ENCODE peak calls at places on chromosomes 12 and 14, in five cellular contexts. V is endodermal cell; R is MV-4-11; N is stimulated activated CD4-positive, alpha-beta T cell treated with anti-CD3 and anti-CD28 coated beads, Interleukin-2, amount 100 ng/mL, for 48 hours; I is adrenal gland. Y is an unnamed sample.

GRCh38 chr14:94391284-94391914 is 3.0 kb upstream of the SERPINA1 start:
- DNase-seq in V (peak), R (no peak), N (no peak), I (no peak), Y (no peak)

GRCh38 chr12:66776974-66777373 is 98.1 kb upstream of the GRIP1 start:
- DNase-seq in V (no peak), R (no peak), N (peak), I (no peak), Y (no peak)

GRCh38 chr12:104057771-104058197 is 6.5 kb upstream of the HCFC2 start:
- DNase-seq in V (peak), R (no peak), N (no peak), I (no peak), Y (no peak)

GRCh38 chr12:79023261-79023660 is 158.7 kb downstream of the SYT1 start:
- DNase-seq in V (no peak), R (no peak), N (no peak), I (no peak), Y (no peak)

GRCh38 chr12:57888407-57889157 is 42.1 kb upstream of the CTDSP2 start:
- DNase-seq in V (peak), R (no peak), N (no peak), I (no peak), Y (peak)

GRCh38 chr14:97113339-97113738 is 316.2 kb downstream of the VRK1 start:
- DNase-seq in V (no peak), R (no peak), N (no peak), I (no peak), Y (no peak)

GRCh38 chr14:28681681-28682080 is 84.9 kb upstream of the FOXG1 start:
- DNase-seq in V (peak), R (no peak), N (no peak), I (no peak), Y (no peak)

GRCh38 chr14:90288646-90289355 is 32.4 kb downstream of the PSMC1 start:
- DNase-seq in V (no peak), R (no peak), N (no peak), I (no peak), Y (no peak)

GRCh38 chr12:121784460-121784859 is 9.0 kb downstream of the RHOF start:
- DNase-seq in V (no peak), R (no peak), N (no peak), I (peak), Y (no peak)

GRCh38 chr14:26204954-26205479 is 392.8 kb downstream of the NOVA1 start:
- DNase-seq in V (peak), R (no peak), N (no peak), I (peak), Y (no peak)

GRCh38 chr14:66216763-66217162 is 269.4 kb upstream of the CCDC196 start:
- DNase-seq in V (no peak), R (no peak), N (no peak), I (no peak), Y (no peak)